ENCODE peak calls at places on chromosomes 3 and 15, in four cellular contexts. One of them, this sample, is unnamed.

GRCh38 chr3:190566043-190566933 is 52.4 kb downstream of the IL1RAP start:
- DNase-seq in SK-N-SH: peak
- DNase-seq in K562: no peak
- DNase-seq in HepG2: peak
- DNase-seq in this sample: no peak

GRCh38 chr3:61632568-61633175 is 71.3 kb downstream of the PTPRG start:
- DNase-seq in HepG2: no peak
- DNase-seq in SK-N-SH: no peak
- DNase-seq in K562: no peak
- DNase-seq in this sample: no peak

GRCh38 chr3:173785004-173785403 is 387.5 kb downstream of the NLGN1 start:
- DNase-seq in K562: no peak
- DNase-seq in SK-N-SH: peak
- DNase-seq in HepG2: no peak
- DNase-seq in this sample: no peak

GRCh38 chr3:159787794-159788205 is 200.8 kb upstream of the IL12A start:
- DNase-seq in K562: no peak
- DNase-seq in HepG2: peak
- DNase-seq in SK-N-SH: no peak
- DNase-seq in this sample: no peak

GRCh38 chr3:44987318-44987717 is 11.3 kb downstream of the EXOSC7 start:
- DNase-seq in K562: no peak
- DNase-seq in SK-N-SH: no peak
- DNase-seq in HepG2: no peak
- DNase-seq in this sample: no peak

GRCh38 chr3:190281308-190282051 is 40.8 kb downstream of the CLDN1 start:
- DNase-seq in SK-N-SH: no peak
- DNase-seq in K562: no peak
- DNase-seq in HepG2: peak
- DNase-seq in this sample: no peak

GRCh38 chr3:141960731-141961130 is 84.3 kb downstream of the ATP1B3 start:
- DNase-seq in SK-N-SH: no peak
- DNase-seq in K562: no peak
- DNase-seq in HepG2: no peak
- DNase-seq in this sample: no peak

GRCh38 chr3:109364088-109364487 is 26.7 kb upstream of the DPPA4 start:
- DNase-seq in K562: no peak
- DNase-seq in SK-N-SH: no peak
- DNase-seq in HepG2: no peak
- DNase-seq in this sample: no peak

GRCh38 chr15:29970402-29970695 is 112.4 kb upstream of the GOLGA8J start:
- DNase-seq in SK-N-SH: peak
- DNase-seq in K562: no peak
- DNase-seq in HepG2: peak
- DNase-seq in this sample: peak

GRCh38 chr15:44719293-44719999 is 8.1 kb downstream of the B2M start:
- DNase-seq in SK-N-SH: no peak
- DNase-seq in K562: no peak
- DNase-seq in HepG2: peak
- DNase-seq in this sample: no peak

GRCh38 chr3:69092030-69092513 is 7.3 kb downstream of the ARL6IP5 start:
- DNase-seq in K562: no peak
- DNase-seq in HepG2: no peak
- DNase-seq in SK-N-SH: no peak
- DNase-seq in this sample: no peak

GRCh38 chr3:155138677-155139076 is 58.6 kb downstream of the MME start:
- DNase-seq in SK-N-SH: no peak
- DNase-seq in HepG2: no peak
- DNase-seq in K562: no peak
- DNase-seq in this sample: no peak

GRCh38 chr3:27643355-27643754 is 78.8 kb downstream of the EOMES start:
- DNase-seq in HepG2: no peak
- DNase-seq in SK-N-SH: no peak
- DNase-seq in K562: no peak
- DNase-seq in this sample: no peak

GRCh38 chr15:88108991-88109390 is 147.5 kb downstream of the NTRK3 start:
- DNase-seq in K562: no peak
- DNase-seq in SK-N-SH: no peak
- DNase-seq in HepG2: no peak
- DNase-seq in this sample: no peak

GRCh38 chr15:85771276-85771675 is 23.4 kb downstream of the KLHL25 start:
- DNase-seq in K562: no peak
- DNase-seq in SK-N-SH: no peak
- DNase-seq in HepG2: no peak
- DNase-seq in this sample: no peak

GRCh38 chr3:51873876-51874275 is 1.5 kb downstream of the IQCF5 start:
- DNase-seq in SK-N-SH: no peak
- DNase-seq in HepG2: no peak
- DNase-seq in K562: no peak
- DNase-seq in this sample: no peak

GRCh38 chr3:170745211-170745718 is 124.7 kb downstream of the RPL22L1 start:
- DNase-seq in K562: no peak
- DNase-seq in HepG2: no peak
- DNase-seq in SK-N-SH: no peak
- DNase-seq in this sample: no peak

GRCh38 chr15:57534279-57534678 is 57.4 kb upstream of the MYZAP start:
- DNase-seq in K562: no peak
- DNase-seq in SK-N-SH: no peak
- DNase-seq in HepG2: no peak
- DNase-seq in this sample: no peak

GRCh38 chr3:181252626-181253025 is 263.1 kb upstream of the DNAJC19 start:
- DNase-seq in HepG2: no peak
- DNase-seq in SK-N-SH: peak
- DNase-seq in K562: no peak
- DNase-seq in this sample: no peak

GRCh38 chr3:18295171-18295920 is 129.8 kb downstream of the SATB1 start:
- DNase-seq in HepG2: peak
- DNase-seq in K562: peak
- DNase-seq in SK-N-SH: peak
- DNase-seq in this sample: peak

GRCh38 chr3:70849911-70850699 is 537.7 kb upstream of the MDFIC2 start:
- DNase-seq in K562: no peak
- DNase-seq in HepG2: no peak
- DNase-seq in SK-N-SH: no peak
- DNase-seq in this sample: peak

GRCh38 chr3:173479301-173479700 is 81.8 kb downstream of the NLGN1 start:
- DNase-seq in SK-N-SH: no peak
- DNase-seq in HepG2: no peak
- DNase-seq in K562: no peak
- DNase-seq in this sample: no peak

GRCh38 chr3:131485116-131485515 is 17.7 kb downstream of the MRPL3 start:
- DNase-seq in K562: no peak
- DNase-seq in SK-N-SH: no peak
- DNase-seq in HepG2: no peak
- DNase-seq in this sample: no peak

GRCh38 chr3:148042663-148043445 is 633.7 kb downstream of the ZIC1 start:
- DNase-seq in HepG2: no peak
- DNase-seq in K562: no peak
- DNase-seq in SK-N-SH: peak
- DNase-seq in this sample: no peak

GRCh38 chr3:70310809-70311208 is 1.6 kb downstream of the MDFIC2 start:
- DNase-seq in K562: no peak
- DNase-seq in HepG2: no peak
- DNase-seq in SK-N-SH: no peak
- DNase-seq in this sample: no peak

GRCh38 chr3:36650271-36650671 is 114.1 kb downstream of the DCLK3 start:
- DNase-seq in K562: no peak
- DNase-seq in SK-N-SH: no peak
- DNase-seq in HepG2: no peak
- DNase-seq in this sample: no peak

GRCh38 chr15:76994001-76994400 is 925 bp upstream of the PSTPIP1 start:
- DNase-seq in SK-N-SH: peak
- DNase-seq in K562: no peak
- DNase-seq in HepG2: no peak
- DNase-seq in this sample: no peak

GRCh38 chr3:152307829-152308474 is 39.2 kb downstream of the MBNL1 start:
- DNase-seq in SK-N-SH: no peak
- DNase-seq in HepG2: peak
- DNase-seq in K562: no peak
- DNase-seq in this sample: no peak

GRCh38 chr3:9552252-9552999 is 1.2 kb downstream of the LHFPL4 start:
- DNase-seq in K562: peak
- DNase-seq in SK-N-SH: peak
- DNase-seq in HepG2: no peak
- DNase-seq in this sample: peak

GRCh38 chr3:165283328-165283727 is 87.1 kb upstream of the SLITRK3 start:
- DNase-seq in HepG2: no peak
- DNase-seq in K562: no peak
- DNase-seq in SK-N-SH: no peak
- DNase-seq in this sample: no peak

DNA sequence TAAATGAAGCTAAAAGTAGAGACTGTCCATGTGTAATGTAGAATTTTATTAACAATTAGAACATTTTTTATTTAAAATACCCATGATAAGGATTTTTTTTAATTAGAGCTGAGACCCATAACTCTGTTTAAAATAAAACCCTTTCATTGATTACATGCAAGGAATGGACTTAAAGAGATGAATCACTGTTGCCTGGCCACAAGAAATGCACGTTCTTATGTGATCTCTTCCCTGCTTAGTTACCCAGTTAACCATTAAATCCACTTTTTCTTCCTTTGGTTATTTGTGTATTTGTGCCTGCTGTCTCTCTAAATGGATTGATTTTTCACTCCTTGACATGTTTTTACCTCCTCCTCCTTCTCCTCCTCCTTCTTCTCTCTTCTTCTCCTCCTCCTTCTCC is 83.3 kb upstream of the SLITRK3 start:
- DNase-seq in SK-N-SH: no peak
- DNase-seq in HepG2: no peak
- DNase-seq in K562: no peak
- DNase-seq in this sample: no peak
- TF ChIP-seq JUND in SK-N-SH: no peak
- TF ChIP-seq JUND in HepG2: no peak
- TF ChIP-seq JUND in K562: no peak
- TF ChIP-seq JUND in this sample: no peak

GRCh38 chr3:128100126-128100525 is 23.5 kb downstream of the RUVBL1 start:
- DNase-seq in SK-N-SH: no peak
- DNase-seq in HepG2: no peak
- DNase-seq in K562: no peak
- DNase-seq in this sample: no peak
- TF ChIP-seq JUND in SK-N-SH: no peak
- TF ChIP-seq JUND in HepG2: no peak
- TF ChIP-seq JUND in K562: no peak
- TF ChIP-seq JUND in this sample: no peak

DNA sequence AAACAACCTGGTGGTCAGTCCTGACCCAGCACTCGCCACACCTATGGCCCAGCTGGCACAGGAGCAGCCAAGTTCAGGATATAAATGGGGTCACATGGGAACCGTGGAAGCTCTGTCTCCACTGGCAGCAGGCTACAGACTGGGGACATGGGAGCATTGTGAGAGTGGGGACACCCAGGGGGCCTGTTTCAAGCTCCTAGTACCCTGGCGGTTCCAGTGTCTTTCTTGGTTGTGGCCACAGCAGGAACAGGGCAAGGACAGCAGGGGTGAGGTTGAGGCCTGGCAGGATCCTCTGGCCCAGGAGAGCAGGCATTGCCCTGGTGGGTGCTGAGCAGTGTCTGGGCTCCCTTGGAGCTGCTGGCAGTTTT is 1.9 kb downstream of the CSK start:
- DNase-seq in HepG2: no peak
- DNase-seq in K562: no peak
- DNase-seq in SK-N-SH: no peak
- DNase-seq in this sample: no peak
- TF ChIP-seq JUND in HepG2: no peak
- TF ChIP-seq JUND in K562: no peak
- TF ChIP-seq JUND in SK-N-SH: no peak
- TF ChIP-seq JUND in this sample: no peak

DNA sequence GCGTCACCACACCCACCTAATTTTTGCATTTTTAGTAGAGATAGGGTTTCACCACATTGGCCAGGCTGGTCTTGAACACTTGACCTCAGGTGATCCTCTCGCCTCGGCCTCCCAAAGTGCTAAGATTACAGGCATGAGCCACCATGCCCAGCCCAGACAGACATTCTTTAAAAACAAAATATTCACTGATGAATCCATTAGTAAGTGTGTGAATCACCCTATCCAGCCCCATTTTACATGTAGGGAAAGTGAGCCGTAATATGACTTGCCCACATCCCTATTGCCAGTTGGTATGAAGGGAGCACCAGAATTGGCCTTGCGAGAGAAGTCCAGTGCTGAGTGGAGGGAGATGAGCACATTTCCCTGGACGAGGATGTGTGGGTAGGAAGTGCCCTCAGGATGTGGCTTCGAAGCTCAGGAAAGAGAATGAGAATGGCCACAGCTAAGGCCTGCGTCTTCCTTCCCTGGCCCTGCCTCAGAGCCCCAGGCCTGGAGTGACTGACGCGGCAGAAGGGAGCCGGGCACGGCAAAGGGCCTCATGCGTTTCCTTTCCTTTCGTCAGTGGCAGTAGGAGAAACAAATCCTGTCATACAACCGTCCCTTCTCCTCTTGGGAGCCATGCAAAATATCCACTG is 28.3 kb upstream of the ETV5 start:
- DNase-seq in K562: no peak
- DNase-seq in SK-N-SH: no peak
- DNase-seq in HepG2: no peak
- DNase-seq in this sample: no peak
- TF ChIP-seq JUND in K562: no peak
- TF ChIP-seq JUND in SK-N-SH: no peak
- TF ChIP-seq JUND in HepG2: no peak
- TF ChIP-seq JUND in this sample: no peak

GRCh38 chr3:133206921-133207320 is 168.7 kb downstream of the TMEM108 start:
- DNase-seq in K562: no peak
- DNase-seq in HepG2: no peak
- DNase-seq in SK-N-SH: no peak
- DNase-seq in this sample: no peak

GRCh38 chr3:133213942-133214341 is 175.8 kb downstream of the TMEM108 start:
- DNase-seq in HepG2: no peak
- DNase-seq in K562: no peak
- DNase-seq in SK-N-SH: no peak
- DNase-seq in this sample: no peak

GRCh38 chr3:133208184-133208583 is 170.0 kb downstream of the TMEM108 start:
- DNase-seq in SK-N-SH: no peak
- DNase-seq in K562: no peak
- DNase-seq in HepG2: no peak
- DNase-seq in this sample: no peak

GRCh38 chr3:133209871-133210550 is 171.8 kb downstream of the TMEM108 start:
- DNase-seq in K562: no peak
- DNase-seq in HepG2: no peak
- DNase-seq in SK-N-SH: no peak
- DNase-seq in this sample: no peak

GRCh38 chr3:133211449-133211848 is 173.3 kb downstream of the TMEM108 start:
- DNase-seq in SK-N-SH: no peak
- DNase-seq in K562: no peak
- DNase-seq in HepG2: no peak
- DNase-seq in this sample: no peak
- TF ChIP-seq JUND in SK-N-SH: no peak
- TF ChIP-seq JUND in K562: peak
- TF ChIP-seq JUND in HepG2: no peak
- TF ChIP-seq JUND in this sample: no peak

DNA sequence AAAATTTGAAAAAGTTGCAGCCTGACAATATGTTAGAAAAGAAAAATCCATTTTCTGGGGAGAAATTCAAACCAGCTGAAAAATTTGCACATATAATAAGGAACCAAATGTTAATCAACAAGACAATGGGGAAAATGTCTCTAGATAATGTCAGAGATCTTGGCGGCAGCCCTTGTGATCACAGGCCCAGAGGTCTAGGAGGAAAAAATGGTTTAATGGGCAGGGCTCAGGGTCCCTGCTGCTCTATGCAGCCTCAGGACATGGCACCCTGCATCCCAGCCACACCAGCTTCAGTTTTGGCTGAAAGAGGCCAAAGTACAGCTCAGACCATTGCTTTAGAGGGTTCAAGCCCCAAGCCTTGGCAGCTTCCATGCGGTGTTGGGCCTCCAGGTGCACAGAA is 701.9 kb downstream of the IGSF11 start:
- DNase-seq in HepG2: no peak
- DNase-seq in SK-N-SH: no peak
- DNase-seq in K562: no peak
- DNase-seq in this sample: no peak
- TF ChIP-seq JUND in HepG2: no peak
- TF ChIP-seq JUND in SK-N-SH: no peak
- TF ChIP-seq JUND in K562: no peak
- TF ChIP-seq JUND in this sample: no peak